ENCODE peak calls at places on chromosome 9, in ten cellular contexts. J, M, T, X, E, R, L, D, Y and C are unnamed samples.

GRCh38 chr9:117400131-117400530 is 14.7 kb downstream of the ASTN2 start:
- DNase-seq in D (no peak), L (no peak), R (no peak), T (peak; percentile 39), Y (no peak), M (no peak), J (no peak), E (no peak), X (no peak), C (no peak)

GRCh38 chr9:108162664-108163063 is 673.1 kb upstream of the KLF4 start:
- DNase-seq in T (no peak), J (no peak), R (no peak), X (no peak), E (no peak), M (no peak), Y (no peak), D (no peak), L (peak; percentile 7), C (no peak)

GRCh38 chr9:18357321-18357720 is 116.6 kb upstream of the ADAMTSL1 start:
- DNase-seq in L (no peak), R (no peak), X (no peak), T (no peak), D (no peak), Y (no peak), J (no peak), E (no peak), M (no peak), C (no peak)

GRCh38 chr9:3920586-3921582 is 379.0 kb downstream of the GLIS3 start:
- DNase-seq in R (no peak), T (no peak), Y (no peak), J (no peak), L (peak; percentile 33), M (no peak), D (no peak), X (no peak), E (no peak), C (no peak)

GRCh38 chr9:135992486-135993408 is 31.6 kb upstream of the UBAC1 start:
- DNase-seq in L (peak; percentile 70), Y (peak; percentile 90), T (peak; percentile 75), E (peak; percentile 89), M (peak; percentile 87), J (peak; percentile 80), X (no peak), R (peak; percentile 83), D (peak; percentile 83), C (peak; percentile 63)

GRCh38 chr9:21728781-21729180 is 73.7 kb upstream of the MTAP start:
- DNase-seq in Y (no peak), X (no peak), J (no peak), D (no peak), T (no peak), L (peak; percentile 18), R (no peak), M (no peak), E (no peak), C (no peak)

GRCh38 chr9:120531683-120532300 is 48.2 kb downstream of the CDK5RAP2 start:
- DNase-seq in T (no peak), M (no peak), R (no peak), L (peak; percentile 55), D (no peak), X (peak; percentile 27), Y (no peak), J (peak; percentile 14), E (no peak), C (peak; percentile 33)

GRCh38 chr9:115374724-115375268 is 256.8 kb upstream of the TNC start:
- DNase-seq in L (no peak), T (no peak), J (no peak), E (no peak), D (no peak), M (no peak), R (no peak), X (no peak), Y (no peak), C (no peak)

DNA sequence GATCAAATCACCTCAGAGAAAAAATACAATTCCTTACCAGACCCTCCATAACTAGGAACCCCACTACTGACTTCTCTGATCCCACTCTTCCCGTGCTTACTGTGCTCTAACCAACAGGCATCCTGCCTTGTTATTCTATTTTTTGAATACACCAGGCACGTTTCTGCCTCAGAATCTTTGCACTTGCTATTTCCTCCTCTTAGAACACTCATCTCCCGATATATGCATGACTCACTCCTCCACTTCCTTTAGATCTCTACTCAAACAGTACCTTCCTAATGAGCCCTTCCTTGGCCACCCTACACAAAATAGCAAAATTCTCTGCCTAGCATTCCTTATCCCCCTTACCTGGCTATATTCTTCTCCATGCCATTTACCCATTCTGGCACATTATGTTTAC is 43.9 kb downstream of the MAPKAP1 start:
- DNase-seq in X (peak; percentile 68), J (no peak), R (no peak), Y (no peak), L (peak; percentile 35), D (no peak), T (no peak), M (no peak), E (no peak), C (no peak)
- TF ChIP-seq POLR2A in X (no peak), J (no peak), R (no peak), Y (no peak), L (no peak), D (no peak), T (no peak), M (no peak), E (no peak), C (no peak)

GRCh38 chr9:137456864-137457405 is 2.2 kb downstream of the NSMF start:
- DNase-seq in L (no peak), J (no peak), T (no peak), Y (peak; percentile 50), E (peak; percentile 28), M (no peak), R (no peak), X (no peak), D (peak; percentile 17), C (peak; percentile 85)

GRCh38 chr9:137456061-137456863 is 2.9 kb downstream of the NSMF start:
- DNase-seq in X (no peak), J (no peak), T (no peak), L (no peak), E (peak; percentile 17), Y (peak; percentile 61), M (no peak), R (no peak), D (peak; percentile 11), C (no peak)

GRCh38 chr9:137459147-137459600 is at the start of gene NSMF:
- DNase-seq in L (peak; percentile 91), D (peak; percentile 93), Y (peak; percentile 98), E (peak; percentile 95), R (peak; percentile 97), X (peak; percentile 74), T (peak; percentile 98), M (peak; percentile 97), J (peak; percentile 97), C (peak; percentile 98)

GRCh38 chr9:137458194-137459146 is 664 bp downstream of the NSMF start:
- DNase-seq in X (no peak), J (peak; percentile 49), L (no peak), Y (peak; percentile 71), T (no peak), D (peak; percentile 40), M (peak; percentile 64), E (peak; percentile 55), R (no peak), C (no peak)

DNA sequence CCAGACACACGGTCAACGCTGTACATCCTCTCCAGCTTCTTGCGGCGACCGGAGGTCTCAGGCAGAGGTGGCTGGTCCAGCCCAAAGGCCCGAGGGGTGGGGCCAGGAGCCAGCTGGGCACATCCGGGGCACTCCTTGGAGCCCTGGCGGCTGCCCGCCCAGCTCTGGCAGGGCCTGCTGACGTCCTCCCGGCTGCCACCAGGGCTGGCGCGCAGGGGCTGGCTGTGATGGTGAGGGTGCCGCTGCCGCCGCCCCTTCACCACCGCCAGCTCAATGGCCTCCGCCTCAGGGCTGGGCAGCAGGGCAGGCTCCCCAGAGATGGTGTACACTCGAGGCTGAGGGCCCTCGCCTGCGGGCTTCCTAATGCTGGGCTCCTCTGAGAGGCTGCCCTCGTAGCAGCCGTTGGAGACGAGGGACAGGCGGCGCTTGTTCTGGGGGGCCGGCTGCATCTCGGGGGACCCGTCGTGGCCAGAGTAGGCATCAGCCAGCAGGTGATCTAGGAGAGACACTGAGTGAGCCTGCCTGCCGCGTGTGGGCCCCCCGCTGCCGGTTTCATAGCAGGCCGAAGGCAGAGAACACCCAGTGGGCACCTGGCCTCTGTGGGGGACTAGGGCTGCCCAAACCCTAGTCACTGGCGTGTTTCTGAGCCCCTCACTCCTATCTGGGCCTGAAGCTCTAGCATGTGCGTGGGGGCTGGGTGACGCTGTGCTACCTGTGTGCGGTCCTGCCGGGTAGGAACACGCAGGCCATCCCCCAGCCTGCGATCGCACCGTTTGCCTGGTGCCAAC is 1.5 kb downstream of the NSMF start:
- DNase-seq in L (no peak), J (no peak), E (no peak), X (no peak), Y (peak; percentile 66), M (peak; percentile 57), R (no peak), T (peak; percentile 76), D (peak; percentile 17), C (no peak)
- H3K4me3 ChIP-seq in L (peak overlapping the region; percentile 83), J (no peak overlapping the region), E (no peak overlapping the region), X (peak overlapping the region; percentile 75), Y (no peak overlapping the region), M (no peak overlapping the region), R (no peak overlapping the region), T (peak overlapping the region; percentile 70), D (no peak overlapping the region), C (no peak overlapping the region)

GRCh38 chr9:12464368-12464767 is 228.8 kb upstream of the TYRP1 start:
- DNase-seq in X (no peak), E (no peak), M (no peak), T (no peak), Y (no peak), J (no peak), L (no peak), R (no peak), D (no peak), C (no peak)
- TF ChIP-seq CTCF in X (no peak), E (no peak), M (no peak), T (no peak), Y (no peak), J (no peak), L (no peak), R (no peak), D (no peak), C (no peak)

GRCh38 chr9:27429436-27429835 is 94.7 kb upstream of the IFNK start:
- DNase-seq in M (no peak), T (no peak), E (no peak), L (no peak), J (peak; percentile 51), R (peak; percentile 65), Y (no peak), X (no peak), D (no peak), C (no peak)

GRCh38 chr9:27430754-27431540 is 93.1 kb upstream of the IFNK start:
- DNase-seq in M (no peak), D (no peak), Y (no peak), J (no peak), X (no peak), T (no peak), R (no peak), L (no peak), E (no peak), C (no peak)

GRCh38 chr9:27429917-27430316 is 94.2 kb upstream of the IFNK start:
- DNase-seq in M (no peak), L (no peak), J (no peak), Y (no peak), D (no peak), X (no peak), R (no peak), E (no peak), T (no peak), C (no peak)

GRCh38 chr9:27432308-27432707 is 91.8 kb upstream of the IFNK start:
- DNase-seq in M (no peak), Y (no peak), T (no peak), X (no peak), J (no peak), D (no peak), E (no peak), L (no peak), R (no peak), C (no peak)

GRCh38 chr9:27431573-27431972 is 92.5 kb upstream of the IFNK start:
- DNase-seq in X (no peak), R (no peak), L (no peak), J (no peak), E (no peak), Y (no peak), M (no peak), T (no peak), D (no peak), C (peak; percentile 35)
- TF ChIP-seq POLR2A in X (no peak), R (no peak), L (no peak), J (no peak), E (no peak), Y (no peak), M (no peak), T (no peak), D (no peak), C (no peak)